ENCODE peak calls at places on chromosomes 7 and 10, in five cellular contexts. F is stimulated activated CD8-positive, alpha-beta memory T cell treated with anti-CD3 and anti-CD28 coated beads, Interleukin-2, amount 100 ng/mL, for 1 hour; A is left ventricle myocardium superior; P is epithelial cell of esophagus; O is CD8-positive, alpha-beta memory T cell. J is an unnamed sample.

GRCh38 chr7:117071597-117071996 is 118.3 kb downstream of the ST7 start:
- DNase-seq in O (no peak), P (no peak), F (no peak), A (no peak), J (no peak)

GRCh38 chr10:27625452-27626345 is 119.9 kb downstream of the MKX start:
- DNase-seq in O (no peak), P (no peak), A (no peak), F (no peak), J (no peak)

GRCh38 chr10:21499910-21500577 is 25.4 kb downstream of the SKIDA1 start:
- DNase-seq in A (peak; percentile 55), O (peak; percentile 19), P (no peak), F (no peak), J (peak; percentile 51)

GRCh38 chr10:48700071-48700470 is 15.4 kb downstream of the WDFY4 start:
- DNase-seq in A (no peak), F (no peak), O (no peak), P (no peak), J (no peak)

GRCh38 chr7:151249034-151249731 is 689 bp upstream of the SMARCD3 start:
- DNase-seq in A (peak; percentile 86), O (peak; percentile 40), P (peak; percentile 42), F (no peak), J (peak; percentile 74)

GRCh38 chr10:106942035-106942662 is 222.4 kb downstream of the SORCS1 start:
- DNase-seq in F (no peak), O (no peak), P (no peak), A (peak; percentile 40), J (peak; percentile 39)

GRCh38 chr10:103542764-103543616 is 49.5 kb downstream of the NEURL1 start:
- DNase-seq in A (no peak), F (no peak), O (peak; percentile 16), P (peak; percentile 34), J (peak; percentile 58)

GRCh38 chr10:132101529-132101928 is 35.8 kb downstream of the JAKMIP3 start:
- DNase-seq in P (no peak), F (no peak), A (no peak), O (no peak), J (no peak)

GRCh38 chr7:100483101-100483727 is 513 bp upstream of the NYAP1 start:
- DNase-seq in O (peak; percentile 85), P (peak; percentile 51), F (peak; percentile 74), A (peak; percentile 86), J (peak; percentile 74)

GRCh38 chr7:101382937-101383336 is 20.3 kb downstream of the COL26A1 start:
- DNase-seq in F (no peak), O (no peak), P (no peak), A (no peak), J (no peak)

GRCh38 chr7:74311305-74311744 is 22.1 kb downstream of the CLIP2 start:
- DNase-seq in A (no peak), O (no peak), F (no peak), P (peak; percentile 80), J (no peak)

GRCh38 chr7:2198206-2198605 is 34.5 kb downstream of the MAD1L1 start:
- DNase-seq in O (no peak), P (no peak), A (peak; percentile 59), F (no peak), J (no peak)

GRCh38 chr10:29120216-29120615 is 168.7 kb upstream of the LYZL1 start:
- DNase-seq in F (no peak), O (no peak), A (no peak), P (peak; percentile 64), J (no peak)

GRCh38 chr10:114172776-114173555 is 1.0 kb downstream of the CCDC186 start:
- DNase-seq in F (no peak), P (peak; percentile 44), A (no peak), O (peak; percentile 16), J (no peak)

GRCh38 chr10:93458821-93459257 is 23.3 kb downstream of the MYOF start:
- DNase-seq in O (no peak), P (peak; percentile 97), A (peak; percentile 42), F (no peak), J (peak; percentile 78)

GRCh38 chr7:70940597-70940996 is 191.3 kb upstream of the GALNT17 start:
- DNase-seq in O (no peak), P (no peak), A (no peak), F (no peak), J (no peak)